ENCODE peak calls at places on chromosomes 16 and 17, in seven cellular contexts. W, Y, R, V, I, D and N are unnamed samples.

GRCh38 chr17:52885882-52886281 is 727.4 kb upstream of the CA10 start:
- DNase-seq in W (no peak), Y (no peak), V (no peak), R (no peak), D (no peak), I (no peak), N (no peak)

GRCh38 chr17:15101175-15101574 is 164.0 kb downstream of the PMP22 start:
- DNase-seq in R (no peak), I (no peak), Y (no peak), W (no peak), V (no peak), D (no peak), N (no peak)

GRCh38 chr16:67212766-67213165 is 13.8 kb downstream of the ELMO3 start:
- DNase-seq in V (no peak), W (no peak), Y (no peak), I (peak), R (no peak), D (no peak), N (no peak)

GRCh38 chr17:76054112-76054476 is 18.2 kb downstream of the SRP68 start:
- DNase-seq in D (no peak), R (no peak), W (no peak), I (peak), Y (peak), V (no peak), N (no peak)

GRCh38 chr17:78355045-78355641 is 4.7 kb downstream of the SOCS3 start:
- DNase-seq in W (no peak), V (no peak), Y (no peak), I (no peak), D (no peak), R (no peak), N (no peak)

GRCh38 chr17:38397227-38397626 is 31.0 kb upstream of the ARHGAP23 start:
- DNase-seq in Y (no peak), V (no peak), I (no peak), D (no peak), W (no peak), R (no peak), N (no peak)

GRCh38 chr17:65707780-65708179 is 146.3 kb upstream of the AXIN2 start:
- DNase-seq in R (no peak), D (no peak), Y (no peak), W (no peak), V (no peak), I (no peak), N (no peak)

GRCh38 chr17:35373532-35373983 is at the start of gene SLFN11:
- DNase-seq in W (peak), R (peak), Y (peak), V (peak), I (peak), D (no peak), N (peak)

GRCh38 chr16:24977673-24978065 is 37.5 kb downstream of the ARHGAP17 start:
- DNase-seq in V (no peak), R (no peak), W (no peak), I (peak), D (no peak), Y (peak), N (no peak)

GRCh38 chr16:70252355-70252988 is 732 bp upstream of the EXOSC6 start:
- DNase-seq in V (peak), Y (no peak), I (no peak), D (no peak), W (no peak), R (no peak), N (no peak)